ENCODE peak calls at places on chromosomes 2 and 18, in seven cellular contexts. One of them, this sample, is unnamed.

GRCh38 chr2:28751956-28752607 is 452 bp downstream of the PPP1CB start:
- DNase-seq in lung: no peak
- DNase-seq in choroid plexus epithelial cell: no peak
- DNase-seq in amygdala: no peak
- DNase-seq in upper lobe of right lung: no peak
- DNase-seq in MM.1S: peak
- DNase-seq in nucleus accumbens: no peak
- DNase-seq in this sample: peak

GRCh38 chr2:155382781-155383180 is 684.3 kb downstream of the KCNJ3 start:
- DNase-seq in lung: no peak
- DNase-seq in MM.1S: no peak
- DNase-seq in choroid plexus epithelial cell: no peak
- DNase-seq in nucleus accumbens: no peak
- DNase-seq in upper lobe of right lung: no peak
- DNase-seq in amygdala: no peak
- DNase-seq in this sample: no peak

GRCh38 chr18:22045221-22045918 is 124.0 kb upstream of the GATA6 start:
- DNase-seq in amygdala: no peak
- DNase-seq in MM.1S: no peak
- DNase-seq in choroid plexus epithelial cell: no peak
- DNase-seq in upper lobe of right lung: no peak
- DNase-seq in lung: no peak
- DNase-seq in nucleus accumbens: no peak
- DNase-seq in this sample: no peak

GRCh38 chr2:72743481-72743880 is 82.4 kb downstream of the EXOC6B start:
- DNase-seq in choroid plexus epithelial cell: no peak
- DNase-seq in amygdala: no peak
- DNase-seq in nucleus accumbens: no peak
- DNase-seq in MM.1S: no peak
- DNase-seq in upper lobe of right lung: no peak
- DNase-seq in lung: no peak
- DNase-seq in this sample: no peak

GRCh38 chr18:56068030-56068671 is 480.2 kb upstream of the TCF4 start:
- DNase-seq in amygdala: no peak
- DNase-seq in nucleus accumbens: no peak
- DNase-seq in choroid plexus epithelial cell: peak
- DNase-seq in MM.1S: no peak
- DNase-seq in lung: no peak
- DNase-seq in upper lobe of right lung: no peak
- DNase-seq in this sample: no peak

GRCh38 chr2:63792523-63792922 is 49.2 kb upstream of the UGP2 start:
- DNase-seq in amygdala: no peak
- DNase-seq in lung: no peak
- DNase-seq in nucleus accumbens: no peak
- DNase-seq in upper lobe of right lung: no peak
- DNase-seq in choroid plexus epithelial cell: peak
- DNase-seq in MM.1S: no peak
- DNase-seq in this sample: no peak

GRCh38 chr2:117724035-117724434 is 90.5 kb upstream of the DDX18 start:
- DNase-seq in nucleus accumbens: no peak
- DNase-seq in amygdala: no peak
- DNase-seq in upper lobe of right lung: no peak
- DNase-seq in lung: no peak
- DNase-seq in MM.1S: peak
- DNase-seq in choroid plexus epithelial cell: no peak
- DNase-seq in this sample: no peak

GRCh38 chr2:41187683-41188082 is 735.8 kb upstream of the SLC8A1 start:
- DNase-seq in lung: no peak
- DNase-seq in amygdala: no peak
- DNase-seq in nucleus accumbens: no peak
- DNase-seq in choroid plexus epithelial cell: no peak
- DNase-seq in upper lobe of right lung: no peak
- DNase-seq in MM.1S: no peak
- DNase-seq in this sample: no peak

This sample was measured in anterior cingulate cortex.